ENCODE peak calls at places on chromosomes 7 and 10, in four cellular contexts. M is SK-N-SH, S is hepatocyte, D is GM23338. L is an unnamed sample.

GRCh38 chr7:78254397-78255055 is 456.0 kb downstream of the PHTF2 start:
- DNase-seq in D (no peak), M (no peak), S (no peak), L (no peak)

GRCh38 chr7:139131622-139132021 is 22.1 kb upstream of the ZC3HAV1 start:
- DNase-seq in D (no peak), S (no peak), M (no peak), L (no peak)

GRCh38 chr10:107213861-107214260 is 49.4 kb upstream of the SORCS1 start:
- DNase-seq in S (no peak), M (no peak), D (no peak), L (no peak)

GRCh38 chr7:30723776-30724175 is 28.2 kb upstream of the INMT start:
- DNase-seq in D (no peak), S (no peak), M (no peak), L (no peak)

GRCh38 chr10:6563075-6563474 is 17.0 kb downstream of the PRKCQ start:
- DNase-seq in S (no peak), M (no peak), D (peak), L (peak)

GRCh38 chr7:46174192-46174572 is 253.1 kb upstream of the IGFBP3 start:
- DNase-seq in D (no peak), M (no peak), S (no peak), L (no peak)

GRCh38 chr7:47088329-47089067 is 493.4 kb downstream of the TNS3 start:
- DNase-seq in D (peak), M (peak), S (peak), L (peak)

GRCh38 chr10:123021517-123021916 is 12.7 kb downstream of the ACADSB start:
- DNase-seq in D (no peak), S (peak), M (no peak), L (no peak)

GRCh38 chr7:137687556-137688280 is 159.1 kb downstream of the DGKI start:
- DNase-seq in D (no peak), S (no peak), M (no peak), L (no peak)

GRCh38 chr7:18228686-18229085 is 201.0 kb upstream of the PRPS1L1 start:
- DNase-seq in M (no peak), D (no peak), S (peak), L (no peak)

GRCh38 chr7:80648201-80648600 is 9.8 kb downstream of the CD36 start:
- DNase-seq in M (no peak), S (no peak), D (no peak), L (no peak)

GRCh38 chr10:22931948-22932347 is 4.1 kb downstream of the ARMC3 start:
- DNase-seq in M (no peak), D (no peak), S (peak), L (no peak)

GRCh38 chr7:107386543-107386900 is 83.3 kb upstream of the GPR22 start:
- DNase-seq in M (no peak), S (no peak), D (no peak), L (no peak)

GRCh38 chr7:85554294-85554877 is 367.5 kb upstream of the SEMA3D start:
- DNase-seq in D (peak), S (peak), M (peak), L (peak)

GRCh38 chr7:105531797-105532671 is at the start of gene RINT1:
- DNase-seq in S (peak), M (peak), D (peak), L (peak)

GRCh38 chr7:55546826-55547225 is 25.5 kb downstream of the VOPP1 start:
- DNase-seq in S (peak), M (peak), D (no peak), L (no peak)

DNA sequence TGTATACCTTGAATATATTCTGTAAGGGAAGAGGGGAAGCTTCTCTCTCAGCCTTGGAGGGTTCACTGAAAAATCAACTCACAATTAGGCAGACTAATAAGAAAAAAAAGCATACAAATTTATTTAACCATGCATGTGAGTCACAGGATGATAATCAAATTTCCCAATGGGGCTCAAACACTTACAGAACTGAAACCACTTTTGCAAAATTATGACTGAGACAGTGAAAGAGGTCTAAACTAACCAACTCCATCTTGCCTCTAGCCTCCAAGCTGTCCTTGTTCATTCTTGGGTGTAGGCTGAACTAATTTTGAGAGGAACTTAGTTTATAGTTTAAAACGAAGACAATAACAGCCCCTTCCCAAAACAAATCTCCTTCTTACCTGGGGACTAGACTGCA is 618.3 kb upstream of the AUTS2 start:
- DNase-seq in S (no peak), M (no peak), D (no peak), L (no peak)
- H3K4me2 ChIP-seq in S (no peak), M (peak), D (no peak), L (no peak)

GRCh38 chr10:16890691-16891090 is 73.5 kb upstream of the RSU1 start:
- DNase-seq in S (no peak), M (no peak), D (no peak), L (no peak)

GRCh38 chr10:16887565-16887964 is 70.3 kb upstream of the RSU1 start:
- DNase-seq in M (peak), D (no peak), S (no peak), L (no peak)

GRCh38 chr10:16893664-16894063 is 76.4 kb upstream of the RSU1 start:
- DNase-seq in M (no peak), D (no peak), S (no peak), L (no peak)

GRCh38 chr10:16894834-16895233 is 77.6 kb upstream of the RSU1 start:
- DNase-seq in S (no peak), D (no peak), M (no peak), L (no peak)

DNA sequence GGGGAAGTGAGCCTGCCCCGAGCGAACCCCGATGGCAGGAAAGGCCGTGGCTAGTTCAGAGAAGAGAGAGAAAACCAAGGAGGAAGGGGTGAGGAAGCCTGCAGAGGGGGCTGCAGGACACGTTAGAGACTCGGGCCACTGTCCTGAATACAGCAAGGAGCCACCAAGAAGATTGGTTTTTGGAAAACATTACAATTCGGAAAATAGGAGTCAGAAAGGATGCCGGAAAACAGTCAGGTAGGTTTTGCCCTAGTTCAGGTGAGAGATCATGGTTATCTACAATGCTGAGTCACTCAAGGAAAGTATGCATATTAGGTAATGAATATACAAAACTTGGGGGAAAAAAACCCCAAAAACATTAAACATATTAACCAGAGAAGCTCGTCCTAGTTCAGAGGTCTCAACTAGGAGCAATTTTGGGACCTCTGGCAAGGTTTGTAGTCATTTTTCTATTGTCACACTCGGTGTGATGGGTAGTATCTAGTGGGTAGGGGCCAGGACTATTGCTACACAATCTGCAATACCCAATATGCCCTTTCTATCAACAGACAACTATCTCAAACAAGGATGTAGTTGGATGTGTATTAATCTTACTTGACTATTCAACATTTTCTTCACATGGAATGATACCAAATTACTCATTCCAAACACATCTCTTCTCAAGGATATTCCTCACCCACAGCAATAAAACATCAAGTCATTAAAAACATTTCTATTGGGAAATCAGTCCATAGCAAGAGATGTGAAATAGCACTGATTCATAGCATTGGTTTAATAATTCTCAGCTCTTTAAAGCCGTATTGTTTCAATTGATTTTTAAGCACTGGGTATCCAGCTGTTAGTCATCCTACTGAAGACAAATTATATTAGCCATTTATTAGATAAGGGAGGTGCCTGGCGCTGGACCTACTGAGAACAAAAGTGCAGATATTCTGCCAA is 74.4 kb upstream of the RSU1 start:
- DNase-seq in S (peak), D (peak), M (peak), L (peak)
- TF ChIP-seq CTCF in S (peak), D (peak), M (peak), L (peak)

GRCh38 chr7:156666368-156667109 is 26.0 kb downstream of the RNF32 start:
- DNase-seq in M (no peak), D (peak), S (peak), L (no peak)
- H3K4me2 ChIP-seq in M (no peak), D (peak), S (peak), L (peak)

DNA sequence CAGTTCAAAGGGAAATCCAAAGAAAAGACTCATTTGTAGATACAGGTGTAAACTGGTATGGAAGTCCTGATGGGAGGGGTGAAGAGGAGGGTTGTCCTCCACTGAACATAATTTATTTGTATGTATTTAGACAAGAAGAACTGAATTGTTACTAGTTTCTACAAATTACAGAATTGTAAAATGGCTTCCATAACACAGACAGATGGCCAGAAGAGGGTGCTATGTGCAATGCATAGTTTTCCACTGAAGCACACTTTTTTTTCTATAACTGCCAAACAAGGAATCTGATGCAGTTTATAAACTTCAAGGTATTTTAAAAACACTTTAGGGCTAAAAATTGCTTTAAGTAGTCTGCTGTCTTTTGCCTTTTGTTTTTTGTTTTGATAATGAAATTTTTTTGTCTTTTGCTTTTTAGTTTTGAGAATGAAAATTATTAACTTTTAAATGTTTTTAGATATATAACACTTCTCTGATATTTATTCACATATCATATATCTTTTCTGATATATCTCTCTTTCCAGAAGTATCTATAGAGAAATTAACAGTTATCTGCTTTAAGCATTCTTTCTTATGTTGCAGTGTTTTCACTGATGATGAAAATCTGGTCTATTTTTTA is 58.5 kb downstream of the PHYHIPL start:
- DNase-seq in M (no peak), D (peak), S (peak), L (peak)
- TF ChIP-seq CTCF in M (peak), D (peak), S (peak), L (peak)

L was measured in neural progenitor cell.